ENCODE peak calls at places on chromosomes 3 and 15, in seven cellular contexts. V is HFF-Myc, B is thoracic aorta, J is left lung, X is GM23338, I is AG04450, G is heart left ventricle. Y is an unnamed sample.

GRCh38 chr3:194132465-194133358 is 3.2 kb upstream of the HES1 start:
- DNase-seq in V (no peak), B (no peak), J (no peak), X (peak), I (no peak), G (no peak), Y (no peak)

GRCh38 chr3:65672071-65672470 is 366.6 kb downstream of the MAGI1 start:
- DNase-seq in V (no peak), B (no peak), J (no peak), X (no peak), I (no peak), G (no peak), Y (no peak)

GRCh38 chr3:73667889-73668288 is 43.1 kb upstream of the PDZRN3 start:
- DNase-seq in V (no peak), B (no peak), J (no peak), X (no peak), I (no peak), G (no peak), Y (no peak)

GRCh38 chr15:31471731-31472430 is 145.2 kb downstream of the KLF13 start:
- DNase-seq in V (peak), B (no peak), J (no peak), X (no peak), I (peak), G (no peak), Y (no peak)

GRCh38 chr3:190182418-190183043 is 61.8 kb upstream of the P3H2 start:
- DNase-seq in V (no peak), B (no peak), J (no peak), X (no peak), I (peak), G (no peak), Y (no peak)

GRCh38 chr15:99998661-99999101 is 265.4 kb upstream of the LYSMD4 start:
- DNase-seq in V (no peak), B (no peak), J (no peak), X (no peak), I (no peak), G (no peak), Y (no peak)

GRCh38 chr3:166360702-166361101 is 523.5 kb upstream of the BCHE start:
- DNase-seq in V (no peak), B (no peak), J (no peak), X (no peak), I (no peak), G (no peak), Y (no peak)

GRCh38 chr3:36907911-36908646 is 36.8 kb downstream of the TRANK1 start:
- DNase-seq in V (no peak), B (no peak), J (peak), X (peak), I (peak), G (peak), Y (peak)

GRCh38 chr3:197854596-197855343 is 63.7 kb downstream of the LRCH3 start:
- DNase-seq in V (peak), B (no peak), J (no peak), X (peak), I (peak), G (no peak), Y (no peak)

GRCh38 chr3:45473841-45474240 is 85.5 kb downstream of the LARS2 start:
- DNase-seq in V (no peak), B (no peak), J (no peak), X (no peak), I (no peak), G (no peak), Y (no peak)

GRCh38 chr15:67782592-67782991 is 42.7 kb upstream of the SKOR1 start:
- DNase-seq in V (no peak), B (no peak), J (no peak), X (peak), I (no peak), G (no peak), Y (no peak)

GRCh38 chr3:171883257-171883892 is 40.2 kb downstream of the TMEM212 start:
- DNase-seq in V (no peak), B (no peak), J (no peak), X (no peak), I (no peak), G (no peak), Y (no peak)

GRCh38 chr3:62622553-62623174 is 249.3 kb upstream of the FEZF2 start:
- DNase-seq in V (peak), B (no peak), J (no peak), X (peak), I (peak), G (no peak), Y (no peak)

GRCh38 chr15:88664151-88664778 is 25.4 kb downstream of the ISG20 start:
- DNase-seq in V (no peak), B (no peak), J (no peak), X (peak), I (no peak), G (no peak), Y (no peak)

GRCh38 chr3:139642981-139643380 is 34.8 kb downstream of the NMNAT3 start:
- DNase-seq in V (no peak), B (no peak), J (no peak), X (no peak), I (no peak), G (no peak), Y (no peak)

GRCh38 chr15:33844186-33844585 is 124.1 kb upstream of the CHRM5 start:
- DNase-seq in V (no peak), B (no peak), J (no peak), X (peak), I (no peak), G (no peak), Y (no peak)

GRCh38 chr3:118968640-118969039 is 66.0 kb downstream of the IGSF11 start:
- DNase-seq in V (no peak), B (no peak), J (no peak), X (no peak), I (no peak), G (no peak), Y (no peak)

GRCh38 chr15:89140595-89140994 is 52.3 kb downstream of the ABHD2 start:
- DNase-seq in V (no peak), B (no peak), J (no peak), X (no peak), I (no peak), G (no peak), Y (no peak)

GRCh38 chr15:86865920-86866319 is 786.2 kb downstream of the AGBL1 start:
- DNase-seq in V (no peak), B (no peak), J (no peak), X (no peak), I (no peak), G (no peak), Y (no peak)

GRCh38 chr3:88005066-88005465 is 53.7 kb downstream of the CGGBP1 start:
- DNase-seq in V (peak), B (no peak), J (no peak), X (peak), I (no peak), G (no peak), Y (no peak)

GRCh38 chr3:37096292-37096691 is 78.1 kb downstream of the LRRFIP2 start:
- DNase-seq in V (peak), B (no peak), J (no peak), X (peak), I (peak), G (no peak), Y (no peak)

GRCh38 chr3:126355777-126356372 is 1.3 kb downstream of the KLF15 start:
- DNase-seq in V (peak), B (peak), J (peak), X (peak), I (no peak), G (peak), Y (no peak)

GRCh38 chr3:101913173-101913572 is 63.9 kb downstream of the NFKBIZ start:
- DNase-seq in V (no peak), B (no peak), J (no peak), X (no peak), I (no peak), G (no peak), Y (no peak)

GRCh38 chr3:30418443-30418842 is 188.0 kb upstream of the TGFBR2 start:
- DNase-seq in V (no peak), B (no peak), J (no peak), X (no peak), I (no peak), G (no peak), Y (no peak)

DNA sequence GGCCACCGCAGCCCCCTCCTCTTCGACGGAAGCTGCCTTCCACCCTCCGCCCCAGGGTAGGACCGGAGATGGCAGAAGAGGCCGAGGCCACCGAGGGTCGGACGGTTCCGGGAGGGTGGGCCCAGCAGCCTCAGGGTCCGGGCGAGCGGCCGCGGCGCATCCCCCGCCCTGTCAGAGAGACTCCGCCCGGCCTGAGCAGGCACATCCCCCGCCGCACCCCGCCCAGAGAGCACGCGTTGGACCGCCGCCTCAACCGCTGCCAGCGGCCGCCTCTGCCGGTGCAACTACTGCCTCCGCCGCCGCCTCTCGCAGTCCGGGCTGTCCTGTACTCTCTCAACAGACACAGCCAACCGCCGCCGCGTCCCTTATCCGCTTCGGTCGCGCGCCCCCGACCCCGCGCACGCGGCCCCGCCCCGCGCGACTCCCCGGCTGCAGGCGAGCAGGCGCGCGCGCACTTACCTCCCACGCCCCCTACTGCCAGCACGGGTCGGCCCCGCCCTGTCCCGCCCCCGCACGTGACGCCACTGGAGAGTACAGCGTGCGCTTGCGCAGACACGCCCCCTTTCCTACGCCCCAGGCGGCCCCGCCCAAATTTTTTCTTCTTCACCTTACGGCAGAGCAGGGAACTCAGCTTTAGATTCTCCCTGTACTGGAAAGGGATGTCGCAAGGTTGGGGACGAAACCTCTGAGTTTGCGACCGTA is at the start of gene MYO9A:
- DNase-seq in V (peak), B (peak), J (peak), X (peak), I (peak), G (peak), Y (peak)
- TF ChIP-seq CTCF in V (no peak), B (no peak), J (no peak), X (no peak), I (no peak), G (peak), Y (no peak)

GRCh38 chr15:71612066-71612715 is 198.2 kb upstream of the NR2E3 start:
- DNase-seq in V (no peak), B (no peak), J (no peak), X (no peak), I (no peak), G (no peak), Y (no peak)
- TF ChIP-seq CTCF in V (no peak), B (no peak), J (no peak), X (no peak), I (no peak), G (no peak), Y (no peak)

DNA sequence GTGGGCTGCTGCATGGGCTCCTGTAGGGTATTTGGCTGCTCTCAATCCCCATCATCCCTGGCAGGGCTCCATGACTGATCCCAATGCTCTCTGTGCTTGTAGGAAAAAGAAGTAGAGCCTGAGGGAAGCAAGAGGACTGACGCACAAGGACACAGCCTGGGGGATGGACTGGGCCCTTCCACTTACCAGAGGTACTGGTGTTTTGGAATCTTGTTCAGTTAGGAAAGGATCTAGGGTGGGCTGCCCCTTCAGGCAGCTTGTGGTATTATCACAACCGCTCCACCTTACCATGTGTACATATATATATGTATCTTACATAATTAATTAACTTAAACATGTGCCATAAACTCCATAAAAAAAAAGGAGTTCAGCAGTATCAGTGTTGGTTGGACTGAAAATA is 1.3 kb downstream of the SLC28A2 start:
- DNase-seq in V (no peak), B (no peak), J (no peak), X (peak), I (no peak), G (no peak), Y (no peak)
- TF ChIP-seq CTCF in V (peak), B (no peak), J (no peak), X (peak), I (no peak), G (peak), Y (no peak)

GRCh38 chr3:144930431-144930830 is 958.8 kb downstream of the DIPK2A start:
- DNase-seq in V (no peak), B (no peak), J (no peak), X (no peak), I (no peak), G (no peak), Y (no peak)
- TF ChIP-seq CTCF in V (no peak), B (no peak), J (no peak), X (no peak), I (no peak), G (no peak), Y (no peak)

GRCh38 chr3:40511031-40511718 is 5.3 kb downstream of the ZNF620 start:
- DNase-seq in V (no peak), B (no peak), J (no peak), X (no peak), I (no peak), G (no peak), Y (no peak)

GRCh38 chr3:40499952-40500351 is 5.9 kb upstream of the ZNF620 start:
- DNase-seq in V (no peak), B (no peak), J (no peak), X (no peak), I (no peak), G (no peak), Y (no peak)

GRCh38 chr3:40504636-40505430 is 1.0 kb upstream of the ZNF620 start:
- DNase-seq in V (peak), B (no peak), J (no peak), X (no peak), I (peak), G (no peak), Y (no peak)

GRCh38 chr3:40505599-40506462 is at the start of gene ZNF620:
- DNase-seq in V (no peak), B (peak), J (peak), X (peak), I (no peak), G (peak), Y (peak)
- TF ChIP-seq CTCF in V (peak), B (no peak), J (no peak), X (peak), I (peak), G (peak), Y (peak)

GRCh38 chr3:15512173-15512572 is 9.3 kb downstream of the COLQ start:
- DNase-seq in V (no peak), B (peak), J (peak), X (no peak), I (peak), G (peak), Y (no peak)

GRCh38 chr3:15513810-15514662 is 7.5 kb downstream of the COLQ start:
- DNase-seq in V (no peak), B (no peak), J (no peak), X (no peak), I (no peak), G (no peak), Y (no peak)

GRCh38 chr3:15511156-15511555 is 10.3 kb downstream of the COLQ start:
- DNase-seq in V (no peak), B (no peak), J (no peak), X (no peak), I (no peak), G (no peak), Y (no peak)

GRCh38 chr3:15513121-15513520 is 8.4 kb downstream of the COLQ start:
- DNase-seq in V (no peak), B (no peak), J (no peak), X (no peak), I (no peak), G (no peak), Y (no peak)

DNA sequence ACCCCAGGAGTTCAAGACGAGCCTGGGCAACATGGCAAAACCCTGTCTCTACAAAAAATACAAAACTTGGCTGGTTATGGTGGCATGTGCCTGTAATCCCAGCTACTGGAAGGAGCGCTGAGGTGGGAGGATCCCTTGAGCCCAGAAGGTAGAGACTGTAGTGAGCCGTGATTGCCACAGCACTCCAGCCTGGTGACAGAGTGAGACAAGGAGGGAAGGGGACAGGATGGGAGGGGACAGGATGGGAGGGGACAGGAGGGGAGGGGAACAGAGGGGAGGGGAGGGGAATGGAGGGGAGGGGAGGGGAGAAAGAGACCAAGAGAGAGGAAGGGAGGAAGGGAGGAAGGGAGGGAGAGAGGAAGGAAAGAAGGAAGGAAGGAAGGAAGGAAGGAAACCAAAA is 11.0 kb downstream of the COLQ start:
- DNase-seq in V (no peak), B (no peak), J (no peak), X (peak), I (no peak), G (no peak), Y (no peak)
- TF ChIP-seq CTCF in V (no peak), B (no peak), J (no peak), X (no peak), I (no peak), G (no peak), Y (no peak)

GRCh38 chr15:90599116-90599515 is 69.4 kb downstream of the CRTC3 start:
- DNase-seq in V (no peak), B (no peak), J (no peak), X (no peak), I (no peak), G (no peak), Y (no peak)

GRCh38 chr15:90597477-90598052 is 67.8 kb downstream of the CRTC3 start:
- DNase-seq in V (no peak), B (no peak), J (no peak), X (no peak), I (no peak), G (no peak), Y (no peak)

GRCh38 chr15:90598053-90598577 is 68.4 kb downstream of the CRTC3 start:
- DNase-seq in V (no peak), B (no peak), J (peak), X (peak), I (no peak), G (peak), Y (peak)

GRCh38 chr15:90599639-90600038 is 69.9 kb downstream of the CRTC3 start:
- DNase-seq in V (no peak), B (no peak), J (no peak), X (no peak), I (no peak), G (no peak), Y (no peak)

GRCh38 chr15:90598679-90599078 is 69.0 kb downstream of the CRTC3 start:
- DNase-seq in V (no peak), B (no peak), J (no peak), X (no peak), I (no peak), G (no peak), Y (no peak)
- TF ChIP-seq CTCF in V (no peak), B (no peak), J (no peak), X (no peak), I (no peak), G (no peak), Y (no peak)

GRCh38 chr3:152539191-152539764 is 270.5 kb downstream of the MBNL1 start:
- DNase-seq in V (no peak), B (no peak), J (no peak), X (peak), I (no peak), G (no peak), Y (no peak)
- TF ChIP-seq CTCF in V (peak), B (no peak), J (no peak), X (peak), I (no peak), G (no peak), Y (no peak)

GRCh38 chr3:8702560-8702959 is 31.0 kb upstream of the CAV3 start:
- DNase-seq in V (no peak), B (no peak), J (no peak), X (peak), I (no peak), G (no peak), Y (no peak)
- TF ChIP-seq CTCF in V (peak), B (no peak), J (no peak), X (peak), I (peak), G (no peak), Y (no peak)

DNA sequence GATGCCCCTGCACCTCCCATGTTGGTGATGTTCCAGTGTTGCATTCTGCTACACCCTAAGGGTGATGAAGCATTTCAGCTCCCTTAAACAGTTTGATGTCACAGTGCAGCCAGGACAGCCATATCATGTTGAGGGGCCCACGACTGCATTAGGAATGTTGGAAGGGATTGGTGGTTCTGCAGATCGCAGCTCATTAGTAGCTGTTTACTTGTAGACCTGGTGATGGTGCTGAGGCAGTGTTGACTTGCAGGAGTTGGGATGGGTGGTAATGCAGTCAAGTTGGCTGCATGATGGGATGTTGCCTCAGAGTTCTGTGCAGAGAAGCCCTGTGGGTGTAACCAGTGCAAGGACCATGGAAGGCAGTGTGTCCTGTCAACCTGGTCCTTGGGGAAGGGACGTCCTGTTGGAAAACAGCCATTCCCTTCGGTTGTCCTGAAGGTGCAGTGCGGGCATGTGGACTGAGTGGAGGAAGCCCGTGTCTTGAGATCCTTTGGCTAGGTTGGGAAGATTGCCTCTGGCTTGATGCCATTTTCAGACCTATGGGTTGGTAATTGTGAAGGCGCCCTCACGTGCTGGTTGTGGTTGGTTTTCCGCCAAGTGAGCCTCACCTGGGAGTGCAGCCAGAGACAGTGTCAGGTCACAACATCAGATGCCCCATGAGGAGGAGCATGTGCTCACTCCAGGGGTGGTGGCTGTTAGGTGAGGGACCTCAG is 100.7 kb downstream of the SNRPN start:
- DNase-seq in V (no peak), B (no peak), J (no peak), X (no peak), I (no peak), G (no peak), Y (no peak)
- TF ChIP-seq CTCF in V (no peak), B (no peak), J (no peak), X (no peak), I (no peak), G (no peak), Y (no peak)